ENCODE peak calls at places on chromosomes 16 and 17, in four cellular contexts. G is HepG2, K is A549, N is HCT116. I is an unnamed sample.

GRCh38 chr17:65345261-65346060 is 208.3 kb downstream of the RGS9 start:
- DNase-seq in G (no peak), K (no peak), N (no peak), I (no peak)

GRCh38 chr17:31388770-31389672 is 2.5 kb upstream of the RAB11FIP4 start:
- DNase-seq in G (no peak), K (no peak), N (no peak), I (no peak)

GRCh38 chr16:83653785-83654184 is 154.0 kb upstream of the HSBP1 start:
- DNase-seq in G (no peak), K (no peak), N (no peak), I (no peak)

GRCh38 chr17:73228748-73229236 is 32.9 kb downstream of the CPSF4L start:
- DNase-seq in G (peak; percentile 63), K (peak; percentile 70), N (peak; percentile 36), I (peak; percentile 57)

GRCh38 chr16:54504372-54504771 is 217.8 kb upstream of the IRX3 start:
- DNase-seq in G (no peak), K (no peak), N (no peak), I (no peak)

GRCh38 chr17:41615454-41615853 is 2.9 kb upstream of the KRT16 start:
- DNase-seq in G (no peak), K (peak; percentile 58), N (peak; percentile 32), I (no peak)

GRCh38 chr16:21023509-21024202 is 123.1 kb downstream of the LYRM1 start:
- DNase-seq in G (no peak), K (no peak), N (no peak), I (peak; percentile 7)

GRCh38 chr17:41015473-41015872 is 6.5 kb upstream of the KRTAP3-1 start:
- DNase-seq in G (no peak), K (no peak), N (no peak), I (no peak)

GRCh38 chr17:51322390-51323029 is 62.2 kb downstream of the UTP18 start:
- DNase-seq in G (peak; percentile 66), K (peak; percentile 70), N (peak; percentile 61), I (no peak)

GRCh38 chr17:64778367-64779290 is 116.5 kb upstream of the SMURF2 start:
- DNase-seq in G (no peak), K (no peak), N (no peak), I (no peak)

GRCh38 chr17:44913676-44914075 is 1.6 kb downstream of the GFAP start:
- DNase-seq in G (no peak), K (no peak), N (no peak), I (no peak)

GRCh38 chr17:44910231-44911106 is 4.8 kb downstream of the GFAP start:
- DNase-seq in G (no peak), K (no peak), N (no peak), I (no peak)

GRCh38 chr17:44909681-44910144 is 5.6 kb downstream of the GFAP start:
- DNase-seq in G (no peak), K (no peak), N (no peak), I (no peak)

GRCh38 chr17:44912763-44913544 is 2.3 kb downstream of the GFAP start:
- DNase-seq in G (no peak), K (no peak), N (no peak), I (no peak)

GRCh38 chr17:44911133-44912001 is 3.9 kb downstream of the GFAP start:
- DNase-seq in G (peak; percentile 74), K (peak; percentile 87), N (peak; percentile 35), I (peak; percentile 69)
- H3K4me3 ChIP-seq in G (peak overlapping the region; percentile 29), K (no peak overlapping the region), N (no peak overlapping the region), I (peak overlapping the region; percentile 6)

GRCh38 chr16:74991593-74992403 is 6.9 kb upstream of the WDR59 start:
- DNase-seq in G (peak; percentile 100), K (no peak), N (no peak), I (no peak)
- TF ChIP-seq REST in G (no peak), K (no peak), N (no peak), I (no peak)

DNA sequence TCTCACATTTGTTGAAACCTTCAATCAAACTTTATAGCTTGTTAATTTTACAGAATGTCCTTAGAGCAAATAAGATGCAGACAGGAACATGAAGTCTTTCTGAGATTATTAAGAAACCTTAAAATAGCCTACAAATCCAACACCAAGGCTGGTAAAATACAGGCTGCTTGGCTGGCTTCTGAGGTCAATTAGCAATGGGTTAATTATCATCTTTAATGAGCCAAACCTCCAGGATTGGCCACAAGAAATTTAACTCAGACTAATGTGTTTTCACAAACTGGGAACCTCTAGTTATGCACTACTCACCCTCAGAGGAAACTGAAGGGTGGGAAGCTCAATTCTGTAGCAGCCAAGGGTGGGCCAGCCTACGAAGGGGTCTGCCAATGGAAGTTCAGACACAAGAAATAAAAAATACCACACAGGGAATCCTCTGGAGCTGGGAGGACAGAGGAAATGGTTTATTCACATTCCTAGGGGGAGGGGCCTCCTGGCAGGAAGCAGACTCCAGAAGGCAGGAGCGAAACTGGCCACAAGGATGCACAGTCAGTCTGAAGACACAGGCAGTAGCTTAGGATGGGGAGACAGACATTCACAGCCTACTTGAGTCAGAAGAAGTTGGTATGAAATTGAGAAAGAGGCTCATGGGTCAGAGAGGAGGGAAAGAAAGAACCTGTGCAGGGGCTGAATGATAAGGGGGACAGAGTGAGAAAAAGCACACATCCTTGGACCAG is 36.1 kb downstream of the HIC1 start:
- DNase-seq in G (no peak), K (peak; percentile 51), N (no peak), I (no peak)
- H3K4me3 ChIP-seq in G (no peak overlapping the region), K (no peak overlapping the region), N (no peak overlapping the region), I (no peak overlapping the region)

GRCh38 chr17:82496529-82497434 is 22.8 kb upstream of the FOXK2 start:
- DNase-seq in G (no peak), K (peak; percentile 97), N (peak; percentile 72), I (peak; percentile 97)
- TF ChIP-seq REST in G (no peak), K (peak; percentile 51), N (no peak), I (no peak)

GRCh38 chr17:78446833-78447232 is 68.4 kb downstream of the PGS1 start:
- DNase-seq in G (no peak), K (no peak), N (no peak), I (no peak)
- H3K4me3 ChIP-seq in G (no peak overlapping the region), K (no peak overlapping the region), N (no peak overlapping the region), I (no peak overlapping the region)

GRCh38 chr16:2003827-2004641 is 5.6 kb downstream of the ZNF598 start:
- DNase-seq in G (peak; percentile 92), K (peak; percentile 95), N (peak; percentile 87), I (peak; percentile 93)
- TF ChIP-seq REST in G (no peak), K (no peak), N (no peak), I (no peak)

GRCh38 chr17:2214887-2215615 is 88.5 kb downstream of the SMG6 start:
- DNase-seq in G (no peak), K (no peak), N (no peak), I (no peak)
- H3K4me3 ChIP-seq in G (no peak overlapping the region), K (no peak overlapping the region), N (no peak overlapping the region), I (no peak overlapping the region)

GRCh38 chr17:45060824-45061605 is at the start of gene NMT1:
- DNase-seq in G (peak; percentile 100), K (peak; percentile 100), N (peak; percentile 99), I (peak; percentile 99)
- TF ChIP-seq REST in G (no peak), K (peak; percentile 69), N (no peak), I (peak; percentile 79)

I was measured in HL-60.